ENCODE peak calls at places on chromosomes 11 and 22, in seven cellular contexts. V, X, W, H, S, N and P are unnamed samples.

GRCh38 chr22:24592144-24592845 is 578 bp downstream of the LRRC75B start:
- DNase-seq in V (no peak), X (peak), W (no peak), H (no peak), N (no peak), S (peak), P (no peak)

GRCh38 chr11:65888163-65888814 is at the start of gene FIBP:
- DNase-seq in V (peak), W (peak), S (peak), X (peak), N (peak), H (peak), P (peak)

GRCh38 chr11:95922536-95923440 is 1.1 kb downstream of the MTMR2 start:
- DNase-seq in V (peak), X (no peak), H (no peak), W (no peak), S (no peak), N (no peak), P (peak)

GRCh38 chr22:50266994-50267393 is 3.2 kb downstream of the MAPK11 start:
- DNase-seq in X (no peak), H (no peak), N (no peak), W (no peak), V (no peak), S (no peak), P (no peak)

GRCh38 chr11:111351374-111352081 is 27.5 kb downstream of the POU2AF1 start:
- DNase-seq in V (no peak), X (no peak), S (no peak), W (no peak), H (no peak), N (no peak), P (no peak)

GRCh38 chr11:77175869-77176539 is 48.0 kb downstream of the MYO7A start:
- DNase-seq in H (no peak), S (no peak), X (peak), N (peak), V (no peak), W (no peak), P (no peak)

GRCh38 chr22:25546751-25547150 is 17.7 kb upstream of the GRK3 start:
- DNase-seq in H (no peak), N (no peak), W (no peak), V (no peak), S (no peak), X (no peak), P (no peak)

GRCh38 chr11:64935634-64936081 is at the start of gene GPHA2:
- DNase-seq in S (no peak), X (peak), V (peak), N (peak), W (no peak), H (peak), P (no peak)

GRCh38 chr22:49272546-49273125 is 555.0 kb downstream of the BRD1 start:
- DNase-seq in X (no peak), S (no peak), V (no peak), H (no peak), W (no peak), N (no peak), P (no peak)

GRCh38 chr22:40463727-40464126 is 93.3 kb downstream of the SGSM3 start:
- DNase-seq in H (no peak), W (no peak), N (no peak), V (no peak), X (no peak), S (no peak), P (no peak)

GRCh38 chr11:119285431-119285830 is 31.5 kb downstream of the MCAM start:
- DNase-seq in S (no peak), H (no peak), V (no peak), W (no peak), N (no peak), X (no peak), P (no peak)

GRCh38 chr22:49518436-49518970 is 309.2 kb downstream of the BRD1 start:
- DNase-seq in H (no peak), S (no peak), X (no peak), V (no peak), N (no peak), W (no peak), P (no peak)

GRCh38 chr22:41280065-41280464 is 5.9 kb downstream of the RANGAP1 start:
- DNase-seq in X (no peak), S (no peak), N (no peak), W (no peak), V (no peak), H (no peak), P (peak)

GRCh38 chr22:33919591-33920501 is at the start of gene LARGE1:
- DNase-seq in S (peak), V (no peak), X (peak), H (peak), N (peak), W (peak), P (peak)

GRCh38 chr11:12696911-12697581 is 22.8 kb downstream of the TEAD1 start:
- DNase-seq in H (no peak), N (no peak), V (peak), X (no peak), W (no peak), S (no peak), P (peak)

GRCh38 chr11:125025968-125026367 is 37.1 kb upstream of the SLC37A2 start:
- DNase-seq in S (no peak), H (no peak), N (no peak), X (peak), V (no peak), W (no peak), P (no peak)

GRCh38 chr11:18322818-18323570 is 627 bp downstream of the GTF2H1 start:
- DNase-seq in S (peak), X (no peak), V (no peak), H (no peak), W (no peak), N (no peak), P (peak)

GRCh38 chr11:14852571-14853177 is 39.4 kb downstream of the CYP2R1 start:
- DNase-seq in W (no peak), X (no peak), S (no peak), N (no peak), H (no peak), V (no peak), P (no peak)

GRCh38 chr22:37601540-37602442 is 6.8 kb upstream of the GGA1 start:
- DNase-seq in H (peak), W (no peak), N (no peak), S (peak), V (peak), X (peak), P (peak)

DNA sequence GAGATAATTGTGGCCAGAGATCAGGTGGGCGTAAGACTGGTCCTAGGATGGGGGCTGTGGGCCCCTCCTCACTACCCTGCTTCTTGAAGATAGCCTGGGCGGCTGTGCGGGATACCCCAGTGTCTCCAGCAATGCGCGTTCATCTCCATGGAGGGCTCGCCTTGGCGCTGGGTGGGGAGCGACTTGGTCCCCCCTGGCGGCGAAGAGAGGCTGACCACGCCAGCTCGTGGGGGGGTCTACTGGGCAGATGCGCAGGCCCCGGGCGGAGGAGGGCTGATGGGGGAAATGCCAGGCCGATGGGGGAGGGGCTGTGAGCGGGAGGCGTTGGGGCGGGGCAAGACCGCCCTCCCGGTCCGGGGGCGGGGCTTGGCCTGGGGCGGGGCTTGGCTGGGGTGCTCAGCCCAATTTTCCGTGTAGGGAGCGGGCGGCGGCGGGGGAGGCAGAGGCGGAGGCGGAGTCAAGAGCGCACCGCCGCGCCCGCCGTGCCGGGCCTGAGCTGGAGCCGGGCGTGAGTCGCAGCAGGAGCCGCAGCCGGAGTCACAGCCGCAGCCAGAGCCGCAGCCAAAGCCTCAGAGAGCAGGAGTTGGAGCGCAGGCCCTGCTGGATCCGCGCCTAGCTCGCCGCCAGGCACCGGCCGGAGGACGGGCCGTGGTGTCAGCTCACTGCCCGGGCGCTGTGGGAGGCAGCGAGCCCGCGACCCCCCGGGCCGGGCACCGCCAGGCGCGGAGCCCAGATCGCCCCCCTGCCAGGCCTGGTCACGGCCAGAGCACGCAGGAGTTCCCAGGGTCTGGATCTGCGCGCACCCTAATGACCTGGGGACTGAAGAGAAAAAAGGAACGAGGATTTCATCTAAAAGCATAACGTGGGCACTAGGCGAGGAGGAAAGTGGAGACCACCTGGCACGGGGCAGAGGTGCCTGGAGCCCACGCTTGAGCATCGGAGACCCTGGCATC is at the start of gene SLC35E4:
- DNase-seq in W (peak), S (peak), H (peak), X (peak), N (peak), V (peak), P (peak)
- TF ChIP-seq CTCF in W (peak), S (no peak), H (no peak), X (no peak), N (no peak), V (peak), P (no peak)

GRCh38 chr11:82038151-82038550 is 695.5 kb downstream of the FAM181B start:
- DNase-seq in X (no peak), N (no peak), H (no peak), W (no peak), V (no peak), S (no peak), P (peak)
- TF ChIP-seq CTCF in X (no peak), N (no peak), H (no peak), W (no peak), V (no peak), S (no peak), P (no peak)

GRCh38 chr11:33684003-33684715 is 16.5 kb downstream of the C11orf91 start:
- DNase-seq in S (no peak), X (no peak), H (no peak), V (no peak), W (no peak), N (no peak), P (no peak)

GRCh38 chr11:33687733-33688479 is 12.7 kb downstream of the C11orf91 start:
- DNase-seq in S (peak), X (peak), H (peak), V (peak), N (peak), W (no peak), P (peak)

GRCh38 chr11:33685061-33685460 is 15.6 kb downstream of the C11orf91 start:
- DNase-seq in X (no peak), N (no peak), H (no peak), W (no peak), V (no peak), S (no peak), P (no peak)

GRCh38 chr11:33682019-33682418 is 18.6 kb downstream of the C11orf91 start:
- DNase-seq in X (no peak), W (no peak), H (no peak), S (no peak), V (no peak), N (no peak), P (no peak)

DNA sequence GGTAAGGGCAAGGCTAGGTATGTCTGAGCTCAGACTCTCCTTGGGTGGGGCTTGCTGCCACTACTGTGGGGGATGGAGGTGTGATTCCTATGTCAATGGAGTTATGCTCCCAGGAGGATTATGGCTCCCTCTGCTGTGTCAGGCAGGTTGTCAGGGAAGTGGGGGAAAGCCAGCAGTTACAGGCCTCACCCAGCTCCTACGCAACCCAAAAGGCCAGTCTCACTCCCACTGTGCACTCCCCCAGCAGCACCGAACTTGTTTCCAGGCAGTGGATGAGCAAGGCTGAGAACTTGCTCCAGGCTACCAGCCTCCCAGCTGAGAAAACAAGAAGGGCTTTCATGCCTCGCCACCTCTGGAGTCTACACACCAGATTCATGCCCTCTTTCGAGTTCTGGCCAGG is 18.2 kb downstream of the C11orf91 start:
- DNase-seq in H (no peak), N (no peak), X (no peak), S (no peak), V (peak), W (no peak), P (peak)
- TF ChIP-seq CTCF in H (no peak), N (no peak), X (no peak), S (no peak), V (peak), W (no peak), P (peak)

DNA sequence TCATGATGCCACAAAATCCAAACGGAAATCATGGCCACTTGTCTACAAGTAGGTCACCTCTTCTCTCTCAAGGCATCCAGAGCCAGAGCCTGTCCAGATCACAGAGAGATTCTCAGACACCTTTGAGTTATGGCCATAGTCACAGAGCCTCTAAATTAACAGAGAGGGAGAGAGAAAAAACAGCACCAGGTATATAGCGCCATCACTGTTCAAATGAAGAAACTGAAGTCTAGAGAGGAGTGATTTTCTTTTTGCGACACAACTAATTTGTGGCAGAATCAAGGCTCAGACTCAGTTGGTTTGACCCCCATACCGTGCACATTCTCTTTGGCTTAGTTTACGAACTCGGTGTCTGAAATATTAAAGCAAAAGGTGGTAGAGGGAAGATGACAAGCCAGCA is 512.9 kb downstream of the NTM start:
- DNase-seq in S (no peak), W (no peak), N (no peak), X (no peak), H (no peak), V (no peak), P (no peak)
- TF ChIP-seq CTCF in S (no peak), W (no peak), N (peak), X (peak), H (no peak), V (no peak), P (no peak)

GRCh38 chr11:130337281-130338089 is 22.8 kb upstream of the ZBTB44 start:
- DNase-seq in S (no peak), W (no peak), N (no peak), V (no peak), X (no peak), H (no peak), P (no peak)
- TF ChIP-seq CTCF in S (no peak), W (no peak), N (no peak), V (no peak), X (no peak), H (no peak), P (no peak)